ENCODE peak calls at places on chromosomes 2 and 18, in eight cellular contexts. One of them, this sample, is unnamed.
A peak's percentile ranks its signal among the peaks of the same experiment; 100 is the strongest.

GRCh38 chr2:43133708-43134570 is 92.5 kb downstream of the ZFP36L2 start:
- DNase-seq in caudate nucleus: no peak
- DNase-seq in GM10248: peak; percentile 38
- DNase-seq in Ammon's horn: peak; percentile 83
- DNase-seq in NCI-H2081: no peak
- DNase-seq in HEK293T: no peak
- DNase-seq in tibial artery: no peak
- DNase-seq in NCI-H2029: no peak
- DNase-seq in this sample: no peak

GRCh38 chr2:39484206-39484605 is 47.1 kb upstream of the MAP4K3 start:
- DNase-seq in caudate nucleus: no peak
- DNase-seq in GM10248: no peak
- DNase-seq in Ammon's horn: no peak
- DNase-seq in NCI-H2081: no peak
- DNase-seq in HEK293T: no peak
- DNase-seq in tibial artery: no peak
- DNase-seq in NCI-H2029: no peak
- DNase-seq in this sample: no peak

GRCh38 chr2:66495788-66496640 is 61.1 kb downstream of the MEIS1 start:
- DNase-seq in caudate nucleus: no peak
- DNase-seq in GM10248: no peak
- DNase-seq in Ammon's horn: no peak
- DNase-seq in NCI-H2081: peak; percentile 7
- DNase-seq in HEK293T: peak; percentile 47
- DNase-seq in tibial artery: peak; percentile 49
- DNase-seq in NCI-H2029: no peak
- DNase-seq in this sample: peak; percentile 93

GRCh38 chr2:12032421-12032820 is 286.0 kb downstream of the LPIN1 start:
- DNase-seq in caudate nucleus: no peak
- DNase-seq in GM10248: peak; percentile 26
- DNase-seq in Ammon's horn: no peak
- DNase-seq in NCI-H2081: peak; percentile 11
- DNase-seq in HEK293T: no peak
- DNase-seq in tibial artery: no peak
- DNase-seq in NCI-H2029: no peak
- DNase-seq in this sample: no peak

GRCh38 chr2:209074711-209075110 is 349.1 kb upstream of the MAP2 start:
- DNase-seq in caudate nucleus: no peak
- DNase-seq in GM10248: no peak
- DNase-seq in Ammon's horn: peak; percentile 22
- DNase-seq in NCI-H2081: no peak
- DNase-seq in HEK293T: no peak
- DNase-seq in tibial artery: no peak
- DNase-seq in NCI-H2029: no peak
- DNase-seq in this sample: no peak

GRCh38 chr2:101150306-101151140 is 659 bp downstream of the TBC1D8 start:
- DNase-seq in caudate nucleus: peak; percentile 22
- DNase-seq in GM10248: peak; percentile 56
- DNase-seq in Ammon's horn: peak; percentile 11
- DNase-seq in NCI-H2081: peak; percentile 47
- DNase-seq in HEK293T: peak; percentile 39
- DNase-seq in tibial artery: no peak
- DNase-seq in NCI-H2029: no peak
- DNase-seq in this sample: no peak

GRCh38 chr2:134919360-134920210 is 963 bp downstream of the CCNT2 start:
- DNase-seq in caudate nucleus: no peak
- DNase-seq in GM10248: peak; percentile 27
- DNase-seq in Ammon's horn: no peak
- DNase-seq in NCI-H2081: peak; percentile 39
- DNase-seq in HEK293T: peak; percentile 16
- DNase-seq in tibial artery: no peak
- DNase-seq in NCI-H2029: peak; percentile 16
- DNase-seq in this sample: no peak

GRCh38 chr2:121076885-121077549 is 208.0 kb downstream of the TFCP2L1 start:
- DNase-seq in caudate nucleus: no peak
- DNase-seq in GM10248: peak; percentile 81
- DNase-seq in Ammon's horn: no peak
- DNase-seq in NCI-H2081: peak; percentile 35
- DNase-seq in HEK293T: peak; percentile 79
- DNase-seq in tibial artery: peak; percentile 42
- DNase-seq in NCI-H2029: peak; percentile 31
- DNase-seq in this sample: no peak

GRCh38 chr2:174445248-174445647 is 41.6 kb downstream of the GPR155 start:
- DNase-seq in caudate nucleus: no peak
- DNase-seq in GM10248: no peak
- DNase-seq in Ammon's horn: no peak
- DNase-seq in NCI-H2081: no peak
- DNase-seq in HEK293T: no peak
- DNase-seq in tibial artery: no peak
- DNase-seq in NCI-H2029: no peak
- DNase-seq in this sample: no peak

GRCh38 chr2:192278701-192279100 is 84.0 kb upstream of the TMEFF2 start:
- DNase-seq in caudate nucleus: no peak
- DNase-seq in GM10248: no peak
- DNase-seq in Ammon's horn: no peak
- DNase-seq in NCI-H2081: no peak
- DNase-seq in HEK293T: no peak
- DNase-seq in tibial artery: no peak
- DNase-seq in NCI-H2029: no peak
- DNase-seq in this sample: no peak

GRCh38 chr2:121125350-121125749 is 159.7 kb downstream of the TFCP2L1 start:
- DNase-seq in caudate nucleus: no peak
- DNase-seq in GM10248: no peak
- DNase-seq in Ammon's horn: no peak
- DNase-seq in NCI-H2081: no peak
- DNase-seq in HEK293T: no peak
- DNase-seq in tibial artery: no peak
- DNase-seq in NCI-H2029: no peak
- DNase-seq in this sample: no peak

GRCh38 chr2:162072976-162073775 is 839 bp downstream of the DPP4 start:
- DNase-seq in caudate nucleus: no peak
- DNase-seq in GM10248: peak; percentile 20
- DNase-seq in Ammon's horn: no peak
- DNase-seq in NCI-H2081: no peak
- DNase-seq in HEK293T: peak; percentile 24
- DNase-seq in tibial artery: no peak
- DNase-seq in NCI-H2029: no peak
- DNase-seq in this sample: no peak

GRCh38 chr18:54561864-54562263 is 29.2 kb upstream of the DYNAP start:
- DNase-seq in caudate nucleus: no peak
- DNase-seq in GM10248: no peak
- DNase-seq in Ammon's horn: no peak
- DNase-seq in NCI-H2081: no peak
- DNase-seq in HEK293T: no peak
- DNase-seq in tibial artery: no peak
- DNase-seq in NCI-H2029: no peak
- DNase-seq in this sample: no peak

GRCh38 chr18:58578835-58579560 is 49.9 kb downstream of the ALPK2 start:
- DNase-seq in caudate nucleus: no peak
- DNase-seq in GM10248: no peak
- DNase-seq in Ammon's horn: peak; percentile 31
- DNase-seq in NCI-H2081: no peak
- DNase-seq in HEK293T: no peak
- DNase-seq in tibial artery: no peak
- DNase-seq in NCI-H2029: no peak
- DNase-seq in this sample: no peak

GRCh38 chr2:152542995-152543481 is 174.2 kb downstream of the PRPF40A start:
- DNase-seq in caudate nucleus: peak; percentile 39
- DNase-seq in GM10248: no peak
- DNase-seq in Ammon's horn: peak; percentile 84
- DNase-seq in NCI-H2081: peak; percentile 12
- DNase-seq in HEK293T: no peak
- DNase-seq in tibial artery: no peak
- DNase-seq in NCI-H2029: no peak
- DNase-seq in this sample: no peak

GRCh38 chr2:231613655-231614558 is 21.2 kb downstream of the TEX44 start:
- DNase-seq in caudate nucleus: peak; percentile 89
- DNase-seq in GM10248: peak; percentile 91
- DNase-seq in Ammon's horn: peak; percentile 88
- DNase-seq in NCI-H2081: no peak
- DNase-seq in HEK293T: peak; percentile 80
- DNase-seq in tibial artery: peak; percentile 87
- DNase-seq in NCI-H2029: peak; percentile 94
- DNase-seq in this sample: no peak

GRCh38 chr2:127355407-127356008 is 32.3 kb downstream of the MAP3K2 start:
- DNase-seq in caudate nucleus: no peak
- DNase-seq in GM10248: no peak
- DNase-seq in Ammon's horn: no peak
- DNase-seq in NCI-H2081: peak; percentile 3
- DNase-seq in HEK293T: no peak
- DNase-seq in tibial artery: no peak
- DNase-seq in NCI-H2029: no peak
- DNase-seq in this sample: no peak

GRCh38 chr18:35005963-35006577 is 35.1 kb upstream of the MAPRE2 start:
- DNase-seq in caudate nucleus: no peak
- DNase-seq in GM10248: peak; percentile 60
- DNase-seq in Ammon's horn: peak; percentile 80
- DNase-seq in NCI-H2081: peak; percentile 60
- DNase-seq in HEK293T: peak; percentile 80
- DNase-seq in tibial artery: no peak
- DNase-seq in NCI-H2029: peak; percentile 25
- DNase-seq in this sample: peak; percentile 64

GRCh38 chr2:236544362-236544761 is 25.3 kb upstream of the ACKR3 start:
- DNase-seq in caudate nucleus: no peak
- DNase-seq in GM10248: no peak
- DNase-seq in Ammon's horn: no peak
- DNase-seq in NCI-H2081: no peak
- DNase-seq in HEK293T: no peak
- DNase-seq in tibial artery: no peak
- DNase-seq in NCI-H2029: no peak
- DNase-seq in this sample: no peak

GRCh38 chr2:18514838-18515461 is 45.5 kb downstream of the RDH14 start:
- DNase-seq in caudate nucleus: no peak
- DNase-seq in GM10248: no peak
- DNase-seq in Ammon's horn: no peak
- DNase-seq in NCI-H2081: no peak
- DNase-seq in HEK293T: no peak
- DNase-seq in tibial artery: no peak
- DNase-seq in NCI-H2029: no peak
- DNase-seq in this sample: no peak

GRCh38 chr2:221961561-221961960 is 337.2 kb downstream of the PAX3 start:
- DNase-seq in caudate nucleus: no peak
- DNase-seq in GM10248: no peak
- DNase-seq in Ammon's horn: no peak
- DNase-seq in NCI-H2081: peak; percentile 13
- DNase-seq in HEK293T: no peak
- DNase-seq in tibial artery: no peak
- DNase-seq in NCI-H2029: peak; percentile 40
- DNase-seq in this sample: no peak

GRCh38 chr2:143768991-143769390 is 639.8 kb downstream of the ARHGAP15 start:
- DNase-seq in caudate nucleus: no peak
- DNase-seq in GM10248: no peak
- DNase-seq in Ammon's horn: no peak
- DNase-seq in NCI-H2081: no peak
- DNase-seq in HEK293T: no peak
- DNase-seq in tibial artery: no peak
- DNase-seq in NCI-H2029: no peak
- DNase-seq in this sample: no peak

GRCh38 chr2:239398536-239398935 is 2.3 kb downstream of the HDAC4 start:
- DNase-seq in caudate nucleus: no peak
- DNase-seq in GM10248: no peak
- DNase-seq in Ammon's horn: peak; percentile 40
- DNase-seq in NCI-H2081: no peak
- DNase-seq in HEK293T: no peak
- DNase-seq in tibial artery: no peak
- DNase-seq in NCI-H2029: no peak
- DNase-seq in this sample: no peak

GRCh38 chr2:71072492-71072891 is 4.0 kb downstream of the NAGK start:
- DNase-seq in caudate nucleus: no peak
- DNase-seq in GM10248: no peak
- DNase-seq in Ammon's horn: no peak
- DNase-seq in NCI-H2081: no peak
- DNase-seq in HEK293T: no peak
- DNase-seq in tibial artery: no peak
- DNase-seq in NCI-H2029: no peak
- DNase-seq in this sample: no peak

GRCh38 chr18:13112982-13113381 is 105.6 kb upstream of the LDLRAD4 start:
- DNase-seq in caudate nucleus: peak; percentile 29
- DNase-seq in GM10248: no peak
- DNase-seq in Ammon's horn: peak; percentile 88
- DNase-seq in NCI-H2081: peak; percentile 34
- DNase-seq in HEK293T: peak; percentile 28
- DNase-seq in tibial artery: no peak
- DNase-seq in NCI-H2029: peak; percentile 42
- DNase-seq in this sample: no peak

GRCh38 chr2:203532957-203533695 is 2.0 kb downstream of the RAPH1 start:
- DNase-seq in caudate nucleus: peak; percentile 2
- DNase-seq in GM10248: no peak
- DNase-seq in Ammon's horn: peak; percentile 42
- DNase-seq in NCI-H2081: no peak
- DNase-seq in HEK293T: no peak
- DNase-seq in tibial artery: no peak
- DNase-seq in NCI-H2029: no peak
- DNase-seq in this sample: no peak

GRCh38 chr2:150325656-150326055 is 161.8 kb downstream of the RND3 start:
- DNase-seq in caudate nucleus: no peak
- DNase-seq in GM10248: no peak
- DNase-seq in Ammon's horn: no peak
- DNase-seq in NCI-H2081: no peak
- DNase-seq in HEK293T: no peak
- DNase-seq in tibial artery: no peak
- DNase-seq in NCI-H2029: no peak
- DNase-seq in this sample: no peak

GRCh38 chr2:71882949-71883472 is 264.7 kb downstream of the CYP26B1 start:
- DNase-seq in caudate nucleus: peak; percentile 78
- DNase-seq in GM10248: no peak
- DNase-seq in Ammon's horn: peak; percentile 81
- DNase-seq in NCI-H2081: no peak
- DNase-seq in HEK293T: no peak
- DNase-seq in tibial artery: peak; percentile 77
- DNase-seq in NCI-H2029: peak; percentile 25
- DNase-seq in this sample: peak; percentile 23

GRCh38 chr2:157059036-157059435 is 198.5 kb upstream of the GALNT5 start:
- DNase-seq in caudate nucleus: no peak
- DNase-seq in GM10248: no peak
- DNase-seq in Ammon's horn: no peak
- DNase-seq in NCI-H2081: no peak
- DNase-seq in HEK293T: no peak
- DNase-seq in tibial artery: no peak
- DNase-seq in NCI-H2029: no peak
- DNase-seq in this sample: no peak

GRCh38 chr2:184554736-184555135 is 43.6 kb upstream of the ZNF804A start:
- DNase-seq in caudate nucleus: no peak
- DNase-seq in GM10248: no peak
- DNase-seq in Ammon's horn: no peak
- DNase-seq in NCI-H2081: no peak
- DNase-seq in HEK293T: no peak
- DNase-seq in tibial artery: no peak
- DNase-seq in NCI-H2029: no peak
- DNase-seq in this sample: no peak

GRCh38 chr2:177597759-177598158 is 205.2 kb downstream of the AGPS start:
- DNase-seq in caudate nucleus: no peak
- DNase-seq in GM10248: no peak
- DNase-seq in Ammon's horn: no peak
- DNase-seq in NCI-H2081: no peak
- DNase-seq in HEK293T: peak; percentile 70
- DNase-seq in tibial artery: no peak
- DNase-seq in NCI-H2029: no peak
- DNase-seq in this sample: no peak

This sample was measured in NCI-H1694.